ENCODE peak calls at places on chromosome 12, in six cellular contexts. One of them, this sample, is unnamed.

GRCh38 chr12:10243803-10244520 is 31.3 kb downstream of the GABARAPL1 start:
- DNase-seq in H9: no peak
- DNase-seq in neural progenitor cell: no peak
- DNase-seq in MCF 10A: no peak
- DNase-seq in NCI-H1694: no peak
- DNase-seq in EL: no peak
- DNase-seq in this sample: no peak

GRCh38 chr12:94874086-94874985 is 129.2 kb downstream of the NDUFA12 start:
- DNase-seq in H9: no peak
- DNase-seq in EL: no peak
- DNase-seq in MCF 10A: no peak
- DNase-seq in neural progenitor cell: peak; percentile 18
- DNase-seq in NCI-H1694: no peak
- DNase-seq in this sample: no peak

GRCh38 chr12:8047842-8048241 is 15.3 kb downstream of the FOXJ2 start:
- DNase-seq in H9: no peak
- DNase-seq in neural progenitor cell: no peak
- DNase-seq in EL: no peak
- DNase-seq in MCF 10A: no peak
- DNase-seq in NCI-H1694: no peak
- DNase-seq in this sample: no peak

GRCh38 chr12:131116437-131117117 is 162.9 kb downstream of the ADGRD1 start:
- DNase-seq in H9: peak; percentile 73
- DNase-seq in NCI-H1694: no peak
- DNase-seq in MCF 10A: no peak
- DNase-seq in neural progenitor cell: peak; percentile 72
- DNase-seq in EL: no peak
- DNase-seq in this sample: peak; percentile 83

GRCh38 chr12:49335118-49335954 is 1.7 kb downstream of the C1QL4 start:
- DNase-seq in NCI-H1694: no peak
- DNase-seq in MCF 10A: no peak
- DNase-seq in H9: no peak
- DNase-seq in EL: no peak
- DNase-seq in neural progenitor cell: no peak
- DNase-seq in this sample: no peak

GRCh38 chr12:124543591-124544310 is 23.7 kb downstream of the NCOR2 start:
- DNase-seq in H9: no peak
- DNase-seq in neural progenitor cell: peak; percentile 86
- DNase-seq in NCI-H1694: peak; percentile 44
- DNase-seq in MCF 10A: no peak
- DNase-seq in EL: no peak
- DNase-seq in this sample: no peak

GRCh38 chr12:77943466-77943865 is 112.8 kb downstream of the NAV3 start:
- DNase-seq in H9: no peak
- DNase-seq in EL: peak; percentile 78
- DNase-seq in MCF 10A: peak; percentile 87
- DNase-seq in neural progenitor cell: no peak
- DNase-seq in NCI-H1694: no peak
- DNase-seq in this sample: peak; percentile 43

GRCh38 chr12:69015017-69015416 is 82.0 kb upstream of the CPM start:
- DNase-seq in NCI-H1694: no peak
- DNase-seq in MCF 10A: no peak
- DNase-seq in EL: no peak
- DNase-seq in H9: no peak
- DNase-seq in neural progenitor cell: no peak
- DNase-seq in this sample: no peak

GRCh38 chr12:106135781-106136180 is 3.0 kb downstream of the NUAK1 start:
- DNase-seq in H9: no peak
- DNase-seq in NCI-H1694: no peak
- DNase-seq in neural progenitor cell: peak; percentile 26
- DNase-seq in EL: peak; percentile 40
- DNase-seq in MCF 10A: peak; percentile 44
- DNase-seq in this sample: no peak

GRCh38 chr12:67592228-67593011 is 56.1 kb upstream of the DYRK2 start:
- DNase-seq in MCF 10A: peak; percentile 67
- DNase-seq in H9: no peak
- DNase-seq in EL: peak; percentile 73
- DNase-seq in neural progenitor cell: no peak
- DNase-seq in NCI-H1694: no peak
- DNase-seq in this sample: peak; percentile 44